ENCODE peak calls at places on chromosomes 1 and 21, in seven cellular contexts. K is tibial nerve, E is heart right ventricle, R is astrocyte, D is IMR-90, P is heart left ventricle, O is fibroblast of lung. M is an unnamed sample. For H3K4me1, the result is how much of the 10 kb centered on the place peaks cover.

GRCh38 chr1:31216016-31216415 is 23.7 kb downstream of the NKAIN1 start:
- DNase-seq in K (no peak), E (peak), R (peak), D (peak), P (peak), O (peak), M (peak)

GRCh38 chr1:93021539-93022134 is 57.4 kb upstream of the MTF2 start:
- DNase-seq in K (no peak), E (no peak), R (peak), D (peak), P (no peak), O (peak), M (no peak)

GRCh38 chr1:51548986-51549619 is 30.0 kb upstream of the EPS15 start:
- DNase-seq in K (no peak), E (no peak), R (no peak), D (no peak), P (no peak), O (no peak), M (no peak)

GRCh38 chr1:10507111-10507879 is 32.5 kb downstream of the PEX14 start:
- DNase-seq in K (peak), E (peak), R (peak), D (peak), P (peak), O (peak), M (peak)

GRCh38 chr1:234597894-234598293 is 12.1 kb downstream of the IRF2BP2 start:
- DNase-seq in K (no peak), E (peak), R (no peak), D (peak), P (no peak), O (peak), M (no peak)

GRCh38 chr1:45846931-45847330 is 43.5 kb downstream of the MAST2 start:
- DNase-seq in K (no peak), E (no peak), R (peak), D (peak), P (no peak), O (peak), M (no peak)

GRCh38 chr1:40078512-40079333 is 18.3 kb downstream of the PPT1 start:
- DNase-seq in K (no peak), E (peak), R (no peak), D (peak), P (no peak), O (peak), M (no peak)

GRCh38 chr1:232986000-232986922 is 35.9 kb downstream of the NTPCR start:
- DNase-seq in K (no peak), E (no peak), R (no peak), D (no peak), P (no peak), O (no peak), M (no peak)

GRCh38 chr1:81999364-81999763 is 198.6 kb downstream of the ADGRL2 start:
- DNase-seq in K (no peak), E (no peak), R (no peak), D (no peak), P (no peak), O (no peak), M (no peak)

GRCh38 chr1:222084048-222084447 is 342.2 kb upstream of the DUSP10 start:
- DNase-seq in K (no peak), E (no peak), R (no peak), D (no peak), P (no peak), O (peak), M (no peak)

GRCh38 chr1:64982134-64982533 is 15.8 kb upstream of the JAK1 start:
- DNase-seq in K (no peak), E (no peak), R (no peak), D (no peak), P (no peak), O (no peak), M (no peak)

GRCh38 chr21:38263493-38263892 is 6.7 kb downstream of the KCNJ15 start:
- DNase-seq in K (no peak), E (no peak), R (peak), D (peak), P (no peak), O (peak), M (no peak)

GRCh38 chr1:181405584-181405983 is 77.7 kb upstream of the CACNA1E start:
- DNase-seq in K (no peak), E (no peak), R (no peak), D (no peak), P (no peak), O (no peak), M (no peak)

GRCh38 chr1:14765773-14766172 is 167.3 kb downstream of the KAZN start:
- DNase-seq in K (no peak), E (no peak), R (no peak), D (no peak), P (no peak), O (no peak), M (no peak)

GRCh38 chr1:19739628-19740027 is 60.1 kb downstream of the TMCO4 start:
- DNase-seq in K (no peak), E (no peak), R (no peak), D (no peak), P (no peak), O (no peak), M (no peak)

GRCh38 chr1:178196631-178197030 is 102.7 kb downstream of the RASAL2 start:
- DNase-seq in K (no peak), E (no peak), R (peak), D (peak), P (no peak), O (no peak), M (no peak)

GRCh38 chr1:27405074-27405473 is 12.7 kb downstream of the GPR3 start:
- DNase-seq in K (no peak), E (peak), R (peak), D (peak), P (peak), O (peak), M (no peak)

GRCh38 chr1:22291494-22291893 is 148.6 kb upstream of the WNT4 start:
- DNase-seq in K (no peak), E (no peak), R (no peak), D (no peak), P (no peak), O (no peak), M (no peak)

GRCh38 chr1:19010503-19010902 is 54.0 kb upstream of the IFFO2 start:
- DNase-seq in K (no peak), E (no peak), R (no peak), D (no peak), P (no peak), O (no peak), M (no peak)

GRCh38 chr1:21022279-21023040 is 154.2 kb downstream of the EIF4G3 start:
- DNase-seq in K (no peak), E (peak), R (peak), D (peak), P (no peak), O (peak), M (no peak)

GRCh38 chr1:151905070-151905442 is 4.3 kb downstream of the THEM4 start:
- DNase-seq in K (no peak), E (no peak), R (no peak), D (no peak), P (no peak), O (no peak), M (peak)

GRCh38 chr1:85088408-85088784 is 40.1 kb upstream of the MCOLN3 start:
- DNase-seq in K (no peak), E (no peak), R (no peak), D (no peak), P (no peak), O (no peak), M (no peak)

GRCh38 chr1:213415686-213416380 is 364.8 kb downstream of the RPS6KC1 start:
- DNase-seq in K (no peak), E (no peak), R (no peak), D (no peak), P (no peak), O (no peak), M (no peak)

GRCh38 chr21:46442938-46443337 is 15.8 kb upstream of the DIP2A start:
- DNase-seq in K (no peak), E (no peak), R (no peak), D (no peak), P (no peak), O (no peak), M (no peak)

GRCh38 chr1:9717193-9718005 is 65.9 kb downstream of the PIK3CD start:
- DNase-seq in K (peak), E (peak), R (no peak), D (no peak), P (peak), O (no peak), M (peak)

GRCh38 chr1:108747128-108747827 is 804 bp downstream of the STXBP3 start:
- DNase-seq in K (peak), E (peak), R (peak), D (peak), P (peak), O (peak), M (peak)

GRCh38 chr1:90835172-90835660 is 118.1 kb upstream of the BARHL2 start:
- DNase-seq in K (no peak), E (no peak), R (no peak), D (no peak), P (no peak), O (no peak), M (no peak)

GRCh38 chr1:22853651-22854185 is 118.9 kb downstream of the LACTBL1 start:
- DNase-seq in K (no peak), E (no peak), R (no peak), D (no peak), P (peak), O (no peak), M (no peak)

GRCh38 chr1:198157241-198157846 is 546 bp downstream of the NEK7 start:
- DNase-seq in K (peak), E (peak), R (peak), D (peak), P (peak), O (peak), M (peak)

GRCh38 chr21:42336065-42336464 is 14.7 kb downstream of the TFF2 start:
- DNase-seq in K (no peak), E (no peak), R (no peak), D (peak), P (no peak), O (peak), M (no peak)

GRCh38 chr1:169694304-169694703 is 17.1 kb downstream of the SELL start:
- DNase-seq in K (no peak), E (no peak), R (no peak), D (no peak), P (no peak), O (no peak), M (no peak)

GRCh38 chr1:235009561-235010306 is 118.9 kb downstream of the TOMM20 start:
- DNase-seq in K (no peak), E (no peak), R (no peak), D (no peak), P (no peak), O (no peak), M (no peak)

GRCh38 chr1:109167114-109167513 is 46.6 kb upstream of the SARS1 start:
- DNase-seq in K (no peak), E (peak), R (peak), D (no peak), P (no peak), O (no peak), M (no peak)

GRCh38 chr1:108553910-108554309 is 6.0 kb upstream of the EEIG2 start:
- DNase-seq in K (no peak), E (no peak), R (no peak), D (no peak), P (no peak), O (no peak), M (no peak)

GRCh38 chr1:217026506-217026905 is 303.3 kb upstream of the ESRRG start:
- DNase-seq in K (no peak), E (no peak), R (peak), D (peak), P (no peak), O (no peak), M (no peak)

GRCh38 chr1:94342416-94342815 is 75.8 kb upstream of the ABCD3 start:
- DNase-seq in K (no peak), E (no peak), R (no peak), D (no peak), P (no peak), O (no peak), M (no peak)

GRCh38 chr1:34320081-34320480 is 143.4 kb downstream of the C1orf94 start:
- DNase-seq in K (no peak), E (no peak), R (peak), D (no peak), P (no peak), O (no peak), M (no peak)

GRCh38 chr21:35677298-35677841 is 383.0 kb downstream of the SETD4 start:
- DNase-seq in K (no peak), E (no peak), R (no peak), D (no peak), P (no peak), O (no peak), M (no peak)

GRCh38 chr1:77316966-77317365 is 35.1 kb downstream of the AK5 start:
- DNase-seq in K (no peak), E (no peak), R (peak), D (peak), P (no peak), O (peak), M (no peak)

GRCh38 chr1:77319036-77319705 is 37.4 kb downstream of the AK5 start:
- DNase-seq in K (no peak), E (no peak), R (no peak), D (peak), P (no peak), O (no peak), M (no peak)

GRCh38 chr1:77322061-77322900 is 40.5 kb downstream of the AK5 start:
- DNase-seq in K (no peak), E (no peak), R (peak), D (peak), P (no peak), O (peak), M (no peak)
- H3K27ac ChIP-seq in K (no peak), E (no peak), R (peak), D (peak), P (no peak), O (peak), M (no peak)

GRCh38 chr1:226739696-226740065 is 599 bp upstream of the ITPKB start:
- DNase-seq in K (no peak), E (no peak), R (no peak), D (no peak), P (no peak), O (no peak), M (no peak)

GRCh38 chr1:226737819-226738420 is 1.2 kb downstream of the ITPKB start:
- DNase-seq in K (peak), E (peak), R (no peak), D (peak), P (peak), O (peak), M (peak)

GRCh38 chr1:226741009-226741408 is 1.9 kb upstream of the ITPKB start:
- DNase-seq in K (no peak), E (no peak), R (no peak), D (no peak), P (no peak), O (no peak), M (no peak)

GRCh38 chr1:226738421-226738994 is 574 bp downstream of the ITPKB start:
- DNase-seq in K (no peak), E (no peak), R (no peak), D (peak), P (peak), O (peak), M (peak)

GRCh38 chr1:226738995-226739695 is at the start of gene ITPKB:
- DNase-seq in K (no peak), E (peak), R (peak), D (peak), P (peak), O (peak), M (peak)
- H3K4me1 ChIP-seq in K (under half), E (under half), R (under half), D (under half), P (under half), O (under half), M (under half)

GRCh38 chr1:115193026-115193425 is 103.7 kb upstream of the TSPAN2 start:
- DNase-seq in K (no peak), E (no peak), R (no peak), D (no peak), P (no peak), O (no peak), M (no peak)

GRCh38 chr1:115193429-115193828 is 104.1 kb upstream of the TSPAN2 start:
- DNase-seq in K (no peak), E (no peak), R (no peak), D (no peak), P (no peak), O (no peak), M (no peak)

GRCh38 chr1:115198938-115199337 is 109.6 kb upstream of the TSPAN2 start:
- DNase-seq in K (no peak), E (peak), R (no peak), D (peak), P (no peak), O (peak), M (peak)

GRCh38 chr1:115194571-115194970 is 105.3 kb upstream of the TSPAN2 start:
- DNase-seq in K (no peak), E (no peak), R (no peak), D (no peak), P (no peak), O (no peak), M (no peak)

GRCh38 chr1:115196291-115196690 is 107.0 kb upstream of the TSPAN2 start:
- DNase-seq in K (no peak), E (no peak), R (no peak), D (no peak), P (no peak), O (no peak), M (no peak)
- H3K4me3 ChIP-seq in K (no peak), E (no peak), R (no peak), D (no peak), P (no peak), O (no peak), M (no peak)

DNA sequence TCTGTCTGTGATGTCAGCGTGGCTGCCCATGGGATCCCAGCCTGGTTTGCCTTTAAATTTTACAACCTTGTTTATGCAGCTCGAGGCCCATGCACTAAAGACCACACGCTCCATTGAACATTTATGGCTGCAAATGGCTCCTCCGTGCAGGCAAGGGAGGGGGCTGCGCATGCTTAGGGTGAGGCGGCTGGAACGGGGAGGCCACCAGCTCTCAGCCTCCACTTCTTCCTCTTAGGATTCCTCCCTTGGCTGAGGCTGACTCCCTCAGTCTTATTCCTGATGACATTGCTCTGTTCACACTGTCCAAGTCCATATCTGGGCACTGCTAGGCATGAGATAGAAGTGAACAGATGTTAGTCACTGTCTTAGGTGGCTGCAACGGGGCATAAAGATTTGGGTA is 37.5 kb upstream of the ACTL8 start:
- DNase-seq in K (no peak), E (no peak), R (no peak), D (no peak), P (no peak), O (no peak), M (no peak)
- H3K27ac ChIP-seq in K (no peak), E (no peak), R (no peak), D (no peak), P (no peak), O (no peak), M (no peak)

GRCh38 chr1:245306628-245307410 is 152.0 kb downstream of the KIF26B start:
- DNase-seq in K (no peak), E (peak), R (no peak), D (no peak), P (no peak), O (no peak), M (no peak)

GRCh38 chr1:245311887-245312286 is 157.1 kb downstream of the KIF26B start:
- DNase-seq in K (no peak), E (no peak), R (no peak), D (no peak), P (no peak), O (no peak), M (no peak)

GRCh38 chr1:245306020-245306419 is 151.2 kb downstream of the KIF26B start:
- DNase-seq in K (no peak), E (no peak), R (no peak), D (no peak), P (no peak), O (no peak), M (no peak)

GRCh38 chr1:245313581-245313980 is 158.8 kb downstream of the KIF26B start:
- DNase-seq in K (no peak), E (no peak), R (no peak), D (no peak), P (no peak), O (no peak), M (no peak)

DNA sequence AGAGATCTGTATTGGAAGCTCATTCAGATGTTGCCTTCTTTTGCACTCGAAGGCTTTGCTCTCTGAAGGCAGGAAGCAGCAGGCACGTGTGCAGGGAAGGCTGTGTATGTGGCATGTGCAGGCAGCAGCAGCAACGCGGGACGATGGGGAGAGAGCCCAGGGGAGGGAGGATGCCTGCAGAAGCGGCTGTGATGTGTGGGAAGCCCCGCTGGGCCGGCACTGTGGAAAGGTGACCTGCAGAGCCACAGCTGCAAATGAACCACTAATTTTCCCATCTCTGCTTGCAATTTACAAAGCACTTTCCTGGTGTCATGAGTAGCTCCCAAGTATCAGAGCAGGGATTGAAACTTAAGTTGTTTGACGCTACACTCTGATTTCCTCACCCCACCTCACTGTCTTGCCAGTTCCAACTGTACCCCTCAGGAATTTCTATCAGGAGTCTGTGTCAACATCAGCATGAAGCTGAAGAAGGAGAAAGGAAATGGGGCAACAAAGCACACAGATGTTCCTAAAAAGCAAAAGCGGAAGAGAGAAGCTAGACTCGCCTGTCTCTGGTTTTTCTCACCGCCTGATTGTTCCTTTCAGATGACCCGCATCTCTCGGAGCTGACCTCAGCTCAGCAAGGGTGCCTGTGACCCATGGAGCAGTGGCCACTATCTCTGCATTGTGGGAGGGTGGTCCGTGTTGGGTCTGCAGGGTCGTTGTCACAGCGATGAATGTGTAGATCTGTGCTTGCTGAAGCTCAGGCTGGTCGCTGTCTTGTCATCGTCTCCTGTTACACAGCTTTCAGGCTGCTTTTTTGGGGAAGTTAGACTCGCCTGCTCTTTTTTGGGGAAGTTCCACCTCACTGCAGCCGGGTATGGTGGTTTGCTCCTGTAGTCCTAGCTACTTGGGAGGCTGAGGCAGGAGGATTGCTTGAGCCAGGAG is 156.1 kb downstream of the KIF26B start:
- DNase-seq in K (no peak), E (no peak), R (no peak), D (no peak), P (no peak), O (no peak), M (no peak)
- H3K4me1 ChIP-seq in K (under half), E (under half), R (under half), D (under half), P (under half), O (under half), M (under half)

M was measured in ovary.